ENCODE peak calls at places on chromosomes 11 and 22, in eight cellular contexts. X, U, Q, J, F, Z, H and M are unnamed samples.

GRCh38 chr11:46642627-46643335 is 25.4 kb downstream of the ATG13 start:
- DNase-seq in X (no peak), U (no peak), Q (no peak), J (no peak), F (no peak), Z (no peak), H (no peak), M (no peak)

GRCh38 chr22:19577422-19577966 is 53.3 kb upstream of the CLDN5 start:
- DNase-seq in X (no peak), U (no peak), Q (no peak), J (no peak), F (no peak), Z (no peak), H (no peak), M (no peak)

GRCh38 chr11:123509737-123510578 is 79.9 kb downstream of the GRAMD1B start:
- DNase-seq in X (peak; percentile 39), U (no peak), Q (no peak), J (no peak), F (no peak), Z (peak; percentile 45), H (no peak), M (no peak)

GRCh38 chr11:28757725-28758515 is 649.7 kb downstream of the METTL15 start:
- DNase-seq in X (no peak), U (no peak), Q (no peak), J (no peak), F (no peak), Z (peak; percentile 65), H (no peak), M (no peak)

GRCh38 chr11:90380206-90380605 is 157.4 kb upstream of the CHORDC1 start:
- DNase-seq in X (no peak), U (no peak), Q (no peak), J (no peak), F (no peak), Z (no peak), H (no peak), M (no peak)

GRCh38 chr22:24894998-24895397 is 51.5 kb downstream of the LHFPL7 start:
- DNase-seq in X (no peak), U (peak; percentile 8), Q (no peak), J (no peak), F (no peak), Z (peak; percentile 31), H (no peak), M (no peak)

GRCh38 chr22:22348127-22348814 is 103.7 kb downstream of the VPREB1 start:
- DNase-seq in X (no peak), U (no peak), Q (no peak), J (no peak), F (no peak), Z (no peak), H (peak; percentile 57), M (no peak)

GRCh38 chr22:44248926-44249325 is 63.8 kb downstream of the SHISAL1 start:
- DNase-seq in X (no peak), U (no peak), Q (no peak), J (no peak), F (no peak), Z (no peak), H (no peak), M (no peak)

GRCh38 chr11:95884364-95884763 is 39.5 kb downstream of the MTMR2 start:
- DNase-seq in X (no peak), U (no peak), Q (no peak), J (no peak), F (no peak), Z (no peak), H (no peak), M (no peak)

GRCh38 chr11:35794850-35795249 is 132.3 kb downstream of the TRIM44 start:
- DNase-seq in X (no peak), U (no peak), Q (no peak), J (no peak), F (no peak), Z (peak; percentile 81), H (no peak), M (no peak)

GRCh38 chr11:31487848-31488247 is 21.6 kb downstream of the IMMP1L start:
- DNase-seq in X (peak; percentile 30), U (peak; percentile 30), Q (no peak), J (no peak), F (no peak), Z (peak; percentile 75), H (peak; percentile 7), M (no peak)

GRCh38 chr11:18754308-18754707 is 28.3 kb upstream of the IGSF22 start:
- DNase-seq in X (no peak), U (no peak), Q (no peak), J (no peak), F (no peak), Z (no peak), H (no peak), M (no peak)

GRCh38 chr11:109426442-109426841 is 4.5 kb downstream of the C11orf87 start:
- DNase-seq in X (no peak), U (no peak), Q (no peak), J (no peak), F (no peak), Z (no peak), H (no peak), M (no peak)

GRCh38 chr22:35449829-35450689 is 50.1 kb downstream of the MCM5 start:
- DNase-seq in X (no peak), U (no peak), Q (no peak), J (no peak), F (no peak), Z (no peak), H (no peak), M (no peak)

GRCh38 chr22:44964722-44965078 is 45.1 kb downstream of the PHF21B start:
- DNase-seq in X (no peak), U (no peak), Q (no peak), J (no peak), F (no peak), Z (no peak), H (no peak), M (no peak)

GRCh38 chr22:47160141-47160541 is 397.7 kb downstream of the TBC1D22A start:
- DNase-seq in X (no peak), U (no peak), Q (no peak), J (no peak), F (no peak), Z (no peak), H (no peak), M (no peak)

GRCh38 chr11:71432761-71433647 is 15.2 kb downstream of the DHCR7 start:
- DNase-seq in X (no peak), U (no peak), Q (no peak), J (no peak), F (no peak), Z (no peak), H (no peak), M (no peak)

GRCh38 chr11:71307811-71308645 is 55.7 kb upstream of the SHANK2 start:
- DNase-seq in X (no peak), U (no peak), Q (no peak), J (no peak), F (no peak), Z (no peak), H (no peak), M (no peak)